ENCODE peak calls at places on chromosomes 7 and 10, in four cellular contexts. L, F, M and H are unnamed samples.

GRCh38 chr10:8114741-8115340 is 60.4 kb downstream of the GATA3 start:
- DNase-seq in L (no peak), F (no peak), M (no peak), H (no peak)

GRCh38 chr10:7054915-7055314 is 355.9 kb downstream of the SFMBT2 start:
- DNase-seq in L (no peak), F (no peak), M (peak), H (no peak)

GRCh38 chr10:114611617-114612016 is 46.5 kb downstream of the ABLIM1 start:
- DNase-seq in L (no peak), F (no peak), M (no peak), H (no peak)

GRCh38 chr10:30788307-30788706 is 158.8 kb upstream of the LYZL2 start:
- DNase-seq in L (no peak), F (no peak), M (no peak), H (no peak)

GRCh38 chr10:72906446-72906845 is 12.9 kb downstream of the OIT3 start:
- DNase-seq in L (no peak), F (no peak), M (no peak), H (no peak)

GRCh38 chr10:79137826-79138225 is 69.1 kb downstream of the ZMIZ1 start:
- DNase-seq in L (peak), F (peak), M (no peak), H (no peak)

GRCh38 chr10:72334832-72335393 is 19.8 kb downstream of the DNAJB12 start:
- DNase-seq in L (peak), F (peak), M (no peak), H (peak)

GRCh38 chr10:70540789-70541360 is 61.7 kb downstream of the PRF1 start:
- DNase-seq in L (no peak), F (no peak), M (no peak), H (no peak)

GRCh38 chr10:69958232-69958902 is 94.3 kb upstream of the MACROH2A2 start:
- DNase-seq in L (peak), F (peak), M (peak), H (no peak)

GRCh38 chr10:94224656-94225055 is 138.1 kb downstream of the NOC3L start:
- DNase-seq in L (no peak), F (no peak), M (no peak), H (no peak)

GRCh38 chr7:148772297-148773089 is 73.8 kb downstream of the CUL1 start:
- DNase-seq in L (no peak), F (no peak), M (peak), H (no peak)

GRCh38 chr10:112593023-112593422 is 146.0 kb downstream of the VTI1A start:
- DNase-seq in L (no peak), F (no peak), M (no peak), H (no peak)

GRCh38 chr10:57948796-57949195 is 318.9 kb downstream of the IPMK start:
- DNase-seq in L (no peak), F (no peak), M (no peak), H (no peak)

GRCh38 chr7:101728888-101729883 is 88.2 kb upstream of the CUX1 start:
- DNase-seq in L (peak), F (no peak), M (peak), H (no peak)

GRCh38 chr7:77759294-77759889 is 38.8 kb downstream of the TMEM60 start:
- DNase-seq in L (peak), F (peak), M (peak), H (no peak)

GRCh38 chr7:151608031-151608551 is 88.4 kb upstream of the RHEB start:
- DNase-seq in L (peak), F (no peak), M (peak), H (no peak)

GRCh38 chr10:3292601-3293000 is 120.0 kb upstream of the PITRM1 start:
- DNase-seq in L (peak), F (no peak), M (no peak), H (no peak)

GRCh38 chr10:34956756-34957155 is 133.4 kb downstream of the CUL2 start:
- DNase-seq in L (no peak), F (no peak), M (no peak), H (no peak)

GRCh38 chr10:561721-562120 is 127.7 kb downstream of the DIP2C start:
- DNase-seq in L (no peak), F (no peak), M (no peak), H (no peak)

GRCh38 chr10:128629111-128630096 is 503.2 kb upstream of the MKI67 start:
- DNase-seq in L (peak), F (no peak), M (peak), H (no peak)

GRCh38 chr7:157905740-157906461 is 569.1 kb downstream of the DNAJB6 start:
- DNase-seq in L (no peak), F (no peak), M (peak), H (no peak)

GRCh38 chr10:72692897-72693598 is 1.1 kb downstream of the MCU start:
- DNase-seq in L (no peak), F (no peak), M (no peak), H (no peak)

GRCh38 chr7:142866361-142867096 is 11.7 kb downstream of the EPHB6 start:
- DNase-seq in L (peak), F (no peak), M (no peak), H (no peak)

GRCh38 chr7:96973986-96974385 is 31.4 kb upstream of the DLX6 start:
- DNase-seq in L (no peak), F (no peak), M (no peak), H (no peak)

GRCh38 chr7:149701495-149702240 is 71.7 kb downstream of the ZNF467 start:
- DNase-seq in L (no peak), F (no peak), M (no peak), H (no peak)

GRCh38 chr10:90302758-90303443 is 554.9 kb downstream of the HTR7 start:
- DNase-seq in L (no peak), F (no peak), M (no peak), H (no peak)

GRCh38 chr10:122461729-122462532 is 578 bp downstream of the HTRA1 start:
- DNase-seq in L (no peak), F (no peak), M (no peak), H (no peak)

GRCh38 chr10:36280396-36280795 is 638.3 kb upstream of the FZD8 start:
- DNase-seq in L (no peak), F (no peak), M (no peak), H (no peak)

GRCh38 chr7:80858141-80858903 is 60.5 kb downstream of the SEMA3C start:
- DNase-seq in L (no peak), F (no peak), M (no peak), H (no peak)

GRCh38 chr10:98265403-98266378 is 2.3 kb downstream of the LOXL4 start:
- DNase-seq in L (no peak), F (no peak), M (no peak), H (no peak)

GRCh38 chr7:134905375-134905774 is 80.9 kb upstream of the AGBL3 start:
- DNase-seq in L (peak), F (no peak), M (no peak), H (no peak)

GRCh38 chr7:93861325-93861949 is 29.1 kb downstream of the TFPI2 start:
- DNase-seq in L (no peak), F (no peak), M (no peak), H (no peak)

GRCh38 chr10:35912615-35913170 is 270.6 kb upstream of the FZD8 start:
- DNase-seq in L (no peak), F (no peak), M (no peak), H (no peak)

GRCh38 chr10:45596556-45596955 is 76.0 kb downstream of the ZFAND4 start:
- DNase-seq in L (peak), F (no peak), M (no peak), H (no peak)

GRCh38 chr10:45592432-45592831 is 80.1 kb downstream of the ZFAND4 start:
- DNase-seq in L (no peak), F (no peak), M (no peak), H (no peak)

GRCh38 chr10:45592926-45593325 is 79.6 kb downstream of the ZFAND4 start:
- DNase-seq in L (no peak), F (no peak), M (no peak), H (no peak)

GRCh38 chr10:45593938-45594275 is 78.7 kb downstream of the ZFAND4 start:
- DNase-seq in L (no peak), F (no peak), M (no peak), H (no peak)

DNA sequence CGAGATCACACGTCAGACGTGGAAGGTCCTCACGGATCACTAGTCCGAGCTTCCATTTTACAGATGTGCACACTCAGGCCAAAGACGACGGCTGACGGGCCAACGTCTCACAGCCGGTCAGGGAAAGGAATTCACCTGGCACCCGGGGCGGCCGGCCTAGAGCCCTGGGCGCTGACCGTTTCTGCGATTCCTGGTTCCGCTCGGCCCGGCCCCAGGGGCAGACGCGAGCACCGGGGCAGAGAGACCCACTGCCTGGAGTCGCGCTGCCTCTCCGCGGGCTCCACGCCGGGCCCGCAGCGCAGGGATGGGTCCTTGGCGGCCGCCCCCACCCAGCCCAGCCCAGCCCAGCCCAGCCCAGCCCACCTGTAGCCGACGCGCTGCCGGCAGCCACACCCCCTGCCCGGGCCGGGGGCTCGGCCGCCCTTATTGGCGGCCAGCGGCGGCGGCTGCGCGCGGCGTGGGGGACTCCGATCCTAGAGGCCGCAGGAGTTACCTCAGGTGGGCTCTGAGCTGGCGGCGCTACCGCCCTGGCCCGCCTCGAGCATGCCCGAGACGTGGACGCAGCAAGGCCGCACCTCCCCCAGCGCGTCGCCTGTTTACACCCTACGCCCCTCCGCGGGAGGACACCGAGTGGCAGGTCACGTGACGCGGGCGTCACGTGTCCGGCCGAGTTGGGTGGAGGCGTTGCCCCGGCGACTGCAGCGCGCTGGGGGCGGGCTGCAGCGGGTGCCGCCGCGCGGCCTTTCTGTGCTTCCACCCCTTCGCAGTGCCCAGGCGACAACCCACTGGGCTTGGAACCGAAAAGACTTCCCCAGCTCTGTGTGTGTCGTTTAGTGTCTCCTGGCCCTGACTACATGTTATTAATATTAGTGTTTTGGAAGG is 78.1 kb downstream of the ZFAND4 start:
- DNase-seq in L (peak), F (peak), M (peak), H (peak)
- TF ChIP-seq CTCF in L (no peak), F (no peak), M (no peak), H (no peak)

GRCh38 chr7:42274052-42274451 is 37.0 kb upstream of the GLI3 start:
- DNase-seq in L (no peak), F (no peak), M (no peak), H (no peak)

GRCh38 chr7:42269161-42269560 is 32.2 kb upstream of the GLI3 start:
- DNase-seq in L (no peak), F (no peak), M (no peak), H (no peak)

GRCh38 chr7:42278360-42278759 is 41.4 kb upstream of the GLI3 start:
- DNase-seq in L (no peak), F (no peak), M (no peak), H (no peak)

GRCh38 chr7:42272793-42273665 is 36.0 kb upstream of the GLI3 start:
- DNase-seq in L (no peak), F (no peak), M (no peak), H (no peak)
- TF ChIP-seq CTCF in L (no peak), F (no peak), M (no peak), H (no peak)

DNA sequence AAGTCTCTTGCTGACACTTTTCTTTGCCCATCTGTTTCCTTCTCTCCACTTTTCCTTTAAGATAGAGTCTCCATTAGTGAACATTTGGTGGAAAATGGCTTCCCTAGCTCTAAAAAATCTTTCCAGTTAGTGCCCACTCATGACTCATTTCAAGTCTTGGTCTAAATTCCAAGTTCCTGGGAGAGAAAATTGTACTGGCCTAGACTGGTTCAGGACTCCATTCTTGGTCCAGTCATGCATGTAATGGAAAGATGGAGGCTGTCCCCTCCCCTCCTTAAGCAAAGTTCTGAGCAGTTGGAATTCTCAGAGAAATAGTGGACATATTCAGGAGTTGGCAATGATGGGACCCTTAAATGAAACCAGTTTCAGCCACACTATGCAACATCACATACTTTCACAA is 3.8 kb upstream of the ALDH18A1 start:
- DNase-seq in L (no peak), F (no peak), M (no peak), H (no peak)
- TF ChIP-seq CTCF in L (no peak), F (no peak), M (no peak), H (no peak)

GRCh38 chr10:26860542-26861325 is at the start of gene ABI1:
- DNase-seq in L (peak), F (peak), M (peak), H (peak)

GRCh38 chr10:26858707-26859034 is 2.1 kb downstream of the ABI1 start:
- DNase-seq in L (no peak), F (no peak), M (no peak), H (no peak)

GRCh38 chr10:26859241-26860025 is 1.3 kb downstream of the ABI1 start:
- DNase-seq in L (no peak), F (no peak), M (no peak), H (no peak)

GRCh38 chr10:26860026-26860541 is 674 bp downstream of the ABI1 start:
- DNase-seq in L (peak), F (no peak), M (no peak), H (no peak)

DNA sequence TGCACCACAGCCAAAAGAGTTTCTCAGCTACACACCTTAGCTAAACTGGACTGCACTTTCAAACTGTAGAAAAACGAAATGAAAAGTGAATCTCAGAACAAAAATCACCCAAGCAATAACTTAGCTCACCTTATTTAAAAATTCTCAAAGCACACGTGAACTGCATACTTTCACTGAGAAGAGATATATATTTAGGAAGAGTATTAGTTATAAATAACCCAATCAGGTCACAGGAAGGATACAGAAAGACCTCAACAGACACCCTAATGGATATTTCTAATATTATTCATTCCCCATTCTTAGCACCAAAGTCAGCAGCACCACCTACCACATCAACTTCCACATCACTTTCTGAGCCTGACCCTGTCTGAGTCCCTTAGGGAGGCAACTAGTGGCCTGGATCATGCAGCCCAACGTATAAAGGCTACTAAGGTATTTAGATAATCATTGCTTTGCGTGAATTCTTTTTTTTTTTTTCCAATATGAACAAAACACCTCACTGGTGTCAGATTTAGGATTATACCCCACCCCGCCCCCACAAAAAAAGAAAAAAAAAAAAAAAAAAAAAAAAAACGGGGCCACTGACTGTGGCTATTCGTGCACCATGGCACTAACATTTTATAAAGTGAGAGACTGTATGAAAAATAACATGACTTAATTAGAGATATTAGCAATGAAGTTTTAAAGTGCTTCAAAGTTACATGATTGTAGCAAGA is 2.6 kb downstream of the ABI1 start:
- DNase-seq in L (no peak), F (peak), M (no peak), H (no peak)
- TF ChIP-seq CTCF in L (no peak), F (no peak), M (no peak), H (no peak)

GRCh38 chr10:126252884-126253612 is 135.2 kb downstream of the ADAM12 start:
- DNase-seq in L (no peak), F (no peak), M (no peak), H (no peak)

GRCh38 chr10:126259883-126260282 is 128.4 kb downstream of the ADAM12 start:
- DNase-seq in L (no peak), F (no peak), M (no peak), H (no peak)

GRCh38 chr10:126253613-126254002 is 134.7 kb downstream of the ADAM12 start:
- DNase-seq in L (no peak), F (no peak), M (no peak), H (no peak)

GRCh38 chr10:126255313-126255712 is 133.0 kb downstream of the ADAM12 start:
- DNase-seq in L (no peak), F (no peak), M (no peak), H (no peak)

GRCh38 chr10:126256864-126257263 is 131.4 kb downstream of the ADAM12 start:
- DNase-seq in L (no peak), F (no peak), M (no peak), H (no peak)
- TF ChIP-seq CTCF in L (no peak), F (no peak), M (no peak), H (no peak)

GRCh38 chr7:130553398-130554029 is 61.6 kb downstream of the MEST start:
- DNase-seq in L (no peak), F (no peak), M (no peak), H (no peak)

GRCh38 chr7:130559184-130559583 is 67.3 kb downstream of the MEST start:
- DNase-seq in L (no peak), F (no peak), M (no peak), H (no peak)

DNA sequence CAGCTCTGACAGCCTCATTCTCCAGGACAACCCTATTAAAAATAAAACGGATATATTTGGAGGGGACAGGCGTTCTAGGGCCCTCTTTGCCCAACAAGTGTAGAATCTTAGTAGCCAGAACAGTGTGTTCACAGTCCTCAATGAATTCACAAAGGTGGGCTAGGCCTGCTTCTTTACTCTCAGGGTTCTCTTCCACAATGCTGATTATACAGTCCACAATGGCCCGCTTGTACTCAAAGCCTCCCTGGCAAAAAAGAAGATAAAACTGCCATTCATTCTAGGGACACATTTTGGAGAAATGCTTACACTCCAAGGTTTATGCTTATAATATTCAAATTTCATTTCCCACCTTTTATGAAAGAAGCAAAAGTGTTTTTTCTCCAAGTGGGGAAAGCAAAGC is 62.6 kb downstream of the MEST start:
- DNase-seq in L (no peak), F (no peak), M (no peak), H (no peak)
- TF ChIP-seq CTCF in L (no peak), F (no peak), M (no peak), H (no peak)

GRCh38 chr7:100148559-100149328 is at the start of gene LAMTOR4:
- DNase-seq in L (peak), F (peak), M (peak), H (peak)
- TF ChIP-seq CTCF in L (no peak), F (no peak), M (no peak), H (no peak)

GRCh38 chr7:147400221-147400689 is 1190.3 kb upstream of the C7orf33 start:
- DNase-seq in L (no peak), F (no peak), M (no peak), H (no peak)
- TF ChIP-seq CTCF in L (no peak), F (no peak), M (no peak), H (no peak)

GRCh38 chr10:99540673-99541531 is 8.2 kb downstream of the NKX2-3 start:
- DNase-seq in L (no peak), F (no peak), M (no peak), H (no peak)
- TF ChIP-seq CTCF in L (no peak), F (no peak), M (no peak), H (no peak)